ENCODE peak calls at places on chromosomes 5 and 9, in eight cellular contexts. One of them, this sample, is unnamed.

GRCh38 chr9:132639322-132639721 is 30.5 kb downstream of the DDX31 start:
- DNase-seq in heart left ventricle: no peak
- DNase-seq in amniotic stem cell: no peak
- DNase-seq in neuronal stem cell: no peak
- DNase-seq in germinal center: no peak
- DNase-seq in T1000: no peak
- DNase-seq in skeletal muscle cell: no peak
- DNase-seq in KBM-7: no peak
- DNase-seq in this sample: no peak

GRCh38 chr9:137162505-137163100 is 7.2 kb downstream of the LRRC26 start:
- DNase-seq in heart left ventricle: no peak
- DNase-seq in amniotic stem cell: no peak
- DNase-seq in neuronal stem cell: no peak
- DNase-seq in germinal center: no peak
- DNase-seq in T1000: no peak
- DNase-seq in skeletal muscle cell: no peak
- DNase-seq in KBM-7: no peak
- DNase-seq in this sample: no peak

GRCh38 chr5:56099346-56099745 is 104.6 kb upstream of the IL6ST start:
- DNase-seq in heart left ventricle: no peak
- DNase-seq in amniotic stem cell: no peak
- DNase-seq in neuronal stem cell: no peak
- DNase-seq in germinal center: no peak
- DNase-seq in T1000: no peak
- DNase-seq in skeletal muscle cell: peak
- DNase-seq in KBM-7: no peak
- DNase-seq in this sample: peak

GRCh38 chr5:131684051-131684450 is 49.0 kb upstream of the RAPGEF6 start:
- DNase-seq in heart left ventricle: no peak
- DNase-seq in amniotic stem cell: no peak
- DNase-seq in neuronal stem cell: no peak
- DNase-seq in germinal center: no peak
- DNase-seq in T1000: no peak
- DNase-seq in skeletal muscle cell: no peak
- DNase-seq in KBM-7: no peak
- DNase-seq in this sample: no peak

GRCh38 chr9:125747765-125748510 is 765 bp downstream of the PBX3 start:
- DNase-seq in heart left ventricle: peak
- DNase-seq in amniotic stem cell: no peak
- DNase-seq in neuronal stem cell: no peak
- DNase-seq in germinal center: peak
- DNase-seq in T1000: no peak
- DNase-seq in skeletal muscle cell: no peak
- DNase-seq in KBM-7: peak
- DNase-seq in this sample: no peak

GRCh38 chr5:170589643-170590042 is 85.8 kb downstream of the KCNIP1 start:
- DNase-seq in heart left ventricle: no peak
- DNase-seq in amniotic stem cell: no peak
- DNase-seq in neuronal stem cell: no peak
- DNase-seq in germinal center: no peak
- DNase-seq in T1000: no peak
- DNase-seq in skeletal muscle cell: no peak
- DNase-seq in KBM-7: no peak
- DNase-seq in this sample: no peak

GRCh38 chr9:134066546-134066922 is 1.3 kb downstream of the BRD3 start:
- DNase-seq in heart left ventricle: peak
- DNase-seq in amniotic stem cell: no peak
- DNase-seq in neuronal stem cell: no peak
- DNase-seq in germinal center: no peak
- DNase-seq in T1000: no peak
- DNase-seq in skeletal muscle cell: no peak
- DNase-seq in KBM-7: peak
- DNase-seq in this sample: no peak

GRCh38 chr9:1879501-1879900 is 135.6 kb upstream of the SMARCA2 start:
- DNase-seq in heart left ventricle: no peak
- DNase-seq in amniotic stem cell: no peak
- DNase-seq in neuronal stem cell: no peak
- DNase-seq in germinal center: no peak
- DNase-seq in T1000: no peak
- DNase-seq in skeletal muscle cell: no peak
- DNase-seq in KBM-7: no peak
- DNase-seq in this sample: no peak

GRCh38 chr5:173828952-173829351 is 59.2 kb upstream of the CPEB4 start:
- DNase-seq in heart left ventricle: no peak
- DNase-seq in amniotic stem cell: no peak
- DNase-seq in neuronal stem cell: no peak
- DNase-seq in germinal center: no peak
- DNase-seq in T1000: no peak
- DNase-seq in skeletal muscle cell: no peak
- DNase-seq in KBM-7: no peak
- DNase-seq in this sample: no peak